ENCODE peak calls at places on chromosomes 2 and 18, in four cellular contexts. F, H, Z and T are unnamed samples. For H3K4me1, the result is how much of the 10 kb centered on the place peaks cover.

GRCh38 chr2:231410293-231411004 is 14.9 kb downstream of the B3GNT7 start:
- DNase-seq in F (no peak), H (no peak), Z (no peak), T (peak)

GRCh38 chr2:108553181-108553919 is 19.1 kb downstream of the LIMS1 start:
- DNase-seq in F (no peak), H (no peak), Z (no peak), T (no peak)

GRCh38 chr2:102795641-102796040 is 33.8 kb downstream of the TMEM182 start:
- DNase-seq in F (no peak), H (no peak), Z (no peak), T (no peak)

GRCh38 chr2:19868705-19869550 is 32.9 kb downstream of the TTC32 start:
- DNase-seq in F (peak), H (no peak), Z (no peak), T (peak)

GRCh38 chr2:235506291-235506996 is 12.6 kb downstream of the AGAP1 start:
- DNase-seq in F (no peak), H (no peak), Z (no peak), T (no peak)

GRCh38 chr2:223668302-223668998 is 66.3 kb upstream of the SCG2 start:
- DNase-seq in F (no peak), H (no peak), Z (no peak), T (no peak)

GRCh38 chr2:26911911-26912861 is 58.3 kb upstream of the MAPRE3 start:
- DNase-seq in F (no peak), H (no peak), Z (no peak), T (peak)

GRCh38 chr2:169891593-169892298 is 64.5 kb downstream of the UBR3 start:
- DNase-seq in F (no peak), H (no peak), Z (peak), T (no peak)

GRCh38 chr2:172513935-172514586 is 41.8 kb upstream of the PDK1 start:
- DNase-seq in F (no peak), H (no peak), Z (no peak), T (no peak)

GRCh38 chr2:135890830-135891229 is 14.6 kb upstream of the MCM6 start:
- DNase-seq in F (no peak), H (no peak), Z (no peak), T (no peak)

GRCh38 chr2:218374795-218375194 is 7.3 kb upstream of the SLC11A1 start:
- DNase-seq in F (no peak), H (no peak), Z (no peak), T (no peak)

GRCh38 chr2:96792772-96793749 is 23.0 kb upstream of the CNNM3 start:
- DNase-seq in F (no peak), H (no peak), Z (no peak), T (no peak)

GRCh38 chr2:60070166-60070565 is 483.3 kb downstream of the BCL11A start:
- DNase-seq in F (no peak), H (no peak), Z (no peak), T (no peak)

GRCh38 chr2:237631029-237631785 is 3.8 kb downstream of the LRRFIP1 start:
- DNase-seq in F (no peak), H (no peak), Z (no peak), T (no peak)

GRCh38 chr2:196639180-196640030 is at the start of gene CCDC150:
- DNase-seq in F (peak), H (peak), Z (peak), T (peak)

GRCh38 chr18:26506012-26506411 is 42.3 kb downstream of the KCTD1 start:
- DNase-seq in F (no peak), H (no peak), Z (no peak), T (no peak)

GRCh38 chr18:26504831-26505230 is 43.5 kb downstream of the KCTD1 start:
- DNase-seq in F (no peak), H (no peak), Z (no peak), T (no peak)

GRCh38 chr18:26497881-26498280 is 50.5 kb downstream of the KCTD1 start:
- DNase-seq in F (no peak), H (no peak), Z (no peak), T (no peak)

GRCh38 chr18:26503382-26503781 is 45.0 kb downstream of the KCTD1 start:
- DNase-seq in F (no peak), H (no peak), Z (no peak), T (no peak)

GRCh38 chr18:26502834-26503233 is 45.5 kb downstream of the KCTD1 start:
- DNase-seq in F (no peak), H (no peak), Z (no peak), T (no peak)
- H2AFZ ChIP-seq in F (no peak), H (no peak), Z (no peak), T (no peak)

GRCh38 chr2:75608684-75609333 is 37.8 kb upstream of the MRPL19 start:
- DNase-seq in F (peak), H (no peak), Z (peak), T (peak)
- TF ChIP-seq BRCA1 in F (no peak), H (no peak), Z (peak), T (no peak)

GRCh38 chr2:43459455-43459854 is 136.4 kb downstream of the THADA start:
- DNase-seq in F (no peak), H (no peak), Z (peak), T (no peak)

GRCh38 chr2:43460141-43460540 is 135.7 kb downstream of the THADA start:
- DNase-seq in F (no peak), H (no peak), Z (no peak), T (no peak)

GRCh38 chr2:43461461-43462073 is 134.3 kb downstream of the THADA start:
- DNase-seq in F (no peak), H (peak), Z (no peak), T (no peak)

GRCh38 chr2:43462866-43463641 is 132.8 kb downstream of the THADA start:
- DNase-seq in F (no peak), H (no peak), Z (peak), T (no peak)

GRCh38 chr2:43460611-43461396 is 135.0 kb downstream of the THADA start:
- DNase-seq in F (no peak), H (no peak), Z (peak), T (no peak)
- H3K4me1 ChIP-seq in F (under half), H (under half), Z (half or more), T (under half)

GRCh38 chr18:13430663-13431062 is 212.1 kb downstream of the LDLRAD4 start:
- DNase-seq in F (no peak), H (no peak), Z (no peak), T (no peak)

GRCh38 chr18:13428319-13428718 is 209.8 kb downstream of the LDLRAD4 start:
- DNase-seq in F (no peak), H (no peak), Z (no peak), T (no peak)

GRCh38 chr18:13431886-13432285 is 213.3 kb downstream of the LDLRAD4 start:
- DNase-seq in F (no peak), H (no peak), Z (no peak), T (no peak)

GRCh38 chr18:13429016-13429415 is 210.5 kb downstream of the LDLRAD4 start:
- DNase-seq in F (no peak), H (no peak), Z (no peak), T (no peak)

DNA sequence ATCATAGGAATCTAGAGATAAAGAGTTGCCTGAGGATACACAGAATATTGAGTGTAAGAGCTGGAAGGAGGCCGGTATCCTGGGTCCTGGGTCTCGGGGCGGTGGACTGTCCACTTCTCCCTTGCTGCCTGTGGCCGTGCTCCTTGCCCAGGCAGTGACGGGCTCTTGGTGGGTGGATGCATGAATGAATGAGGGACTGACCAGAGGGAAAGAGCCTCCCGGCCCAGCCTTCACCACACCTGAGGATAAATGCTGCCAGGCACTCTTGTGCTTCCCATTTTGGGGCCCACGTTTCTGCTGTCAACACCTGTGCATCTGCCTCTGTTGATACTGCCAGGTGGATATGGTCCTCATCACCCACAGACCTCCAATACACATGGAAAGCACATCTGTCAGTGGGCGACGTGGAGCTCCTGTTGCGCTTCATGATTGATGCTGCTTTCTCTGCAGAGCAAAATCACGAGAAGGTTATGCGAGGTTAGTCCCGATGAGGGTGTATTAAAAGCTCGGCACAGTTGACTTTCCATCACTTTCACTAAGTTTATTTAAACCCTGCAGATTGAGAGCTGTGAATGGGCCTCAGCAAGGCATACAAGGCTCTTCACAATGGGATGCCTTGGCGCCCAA is 211.4 kb downstream of the LDLRAD4 start:
- DNase-seq in F (no peak), H (no peak), Z (no peak), T (no peak)
- H2AFZ ChIP-seq in F (no peak), H (no peak), Z (no peak), T (no peak)